ENCODE peak calls at places on chromosomes 12 and 14, in seven cellular contexts. O, D, R, L, N, Q and W are unnamed samples.

GRCh38 chr14:53032161-53032803 is 81.4 kb upstream of the FERMT2 start:
- ATAC-seq in L (no peak), Q (peak), R (no peak), O (peak), N (peak), D (no peak), W (no peak)

GRCh38 chr14:94393474-94393873 is 5.1 kb upstream of the SERPINA1 start:
- ATAC-seq in L (no peak), N (no peak), Q (no peak), O (no peak), D (no peak), R (no peak), W (no peak)

GRCh38 chr12:104636496-104636895 is 179.7 kb downstream of the CHST11 start:
- ATAC-seq in Q (no peak), N (no peak), L (no peak), D (no peak), O (no peak), R (no peak), W (no peak)

GRCh38 chr14:93619176-93619793 is 169.0 kb downstream of the PRIMA1 start:
- ATAC-seq in O (peak), L (no peak), D (no peak), N (peak), R (no peak), Q (no peak), W (no peak)

GRCh38 chr14:94867209-94867608 is 97.3 kb upstream of the GSC start:
- ATAC-seq in L (no peak), D (no peak), R (no peak), O (no peak), N (peak), Q (no peak), W (no peak)

GRCh38 chr12:109910969-109911348 is 10.9 kb downstream of the TCHP start:
- ATAC-seq in R (peak), N (no peak), Q (no peak), O (peak), D (peak), L (peak), W (no peak)

GRCh38 chr12:89786177-89786810 is 77.7 kb upstream of the ATP2B1 start:
- ATAC-seq in Q (no peak), R (no peak), N (no peak), D (no peak), L (no peak), O (no peak), W (no peak)

GRCh38 chr14:56889705-56890104 is 79.4 kb upstream of the OTX2 start:
- ATAC-seq in Q (no peak), O (no peak), N (no peak), L (no peak), R (no peak), D (no peak), W (no peak)

GRCh38 chr14:20631023-20631820 is 10.3 kb downstream of the OR6S1 start:
- ATAC-seq in R (no peak), L (peak), N (peak), Q (peak), D (peak), O (peak), W (peak)

GRCh38 chr12:47087088-47087688 is 7.4 kb upstream of the AMIGO2 start:
- ATAC-seq in O (no peak), L (no peak), N (no peak), R (no peak), D (no peak), Q (peak), W (no peak)

GRCh38 chr14:104389326-104390220 is 190.0 kb upstream of the C14orf180 start:
- ATAC-seq in R (peak), O (no peak), D (no peak), L (no peak), N (no peak), Q (no peak), W (no peak)

GRCh38 chr12:13222076-13222475 is 25.6 kb downstream of the EMP1 start:
- ATAC-seq in R (no peak), D (no peak), N (peak), O (peak), Q (peak), L (peak), W (peak)

GRCh38 chr12:111826982-111827381 is 15.0 kb upstream of the MAPKAPK5 start:
- ATAC-seq in Q (no peak), O (no peak), D (no peak), L (no peak), R (no peak), N (peak), W (no peak)

GRCh38 chr12:21369141-21369980 is 3.3 kb upstream of the IAPP start:
- ATAC-seq in Q (no peak), N (no peak), L (no peak), D (no peak), R (no peak), O (no peak), W (no peak)

GRCh38 chr14:73746540-73747385 is 32.6 kb upstream of the PNMA1 start:
- ATAC-seq in Q (peak), L (no peak), R (no peak), O (peak), N (no peak), D (no peak), W (no peak)

GRCh38 chr12:100534625-100535227 is 38.8 kb upstream of the GAS2L3 start:
- ATAC-seq in R (no peak), L (peak), O (no peak), D (no peak), N (no peak), Q (no peak), W (no peak)

GRCh38 chr14:90175631-90176030 is 80.7 kb upstream of the PSMC1 start:
- ATAC-seq in O (no peak), Q (no peak), D (no peak), L (no peak), N (no peak), R (no peak), W (no peak)

GRCh38 chr12:100962086-100962712 is 167.6 kb downstream of the ANO4 start:
- ATAC-seq in L (no peak), O (no peak), R (no peak), N (no peak), D (no peak), Q (no peak), W (no peak)

GRCh38 chr12:39755475-39755874 is 135.9 kb upstream of the ABCD2 start:
- ATAC-seq in L (no peak), O (no peak), Q (no peak), D (no peak), N (no peak), R (no peak), W (no peak)

GRCh38 chr12:81077329-81077685 is 572 bp upstream of the ACSS3 start:
- ATAC-seq in R (no peak), Q (peak), L (no peak), O (no peak), D (no peak), N (peak), W (no peak)

GRCh38 chr12:92444763-92445162 is 258.0 kb upstream of the PLEKHG7 start:
- ATAC-seq in N (peak), D (no peak), R (no peak), L (peak), O (no peak), Q (peak), W (peak)